ENCODE peak calls at places on chromosomes 11 and 22, in five cellular contexts. One of them, this sample, is unnamed. For H3K4me1, the result is how much of the 10 kb centered on the place peaks cover.

GRCh38 chr22:50140615-50141014 is 29.9 kb upstream of the PANX2 start:
- DNase-seq in A549: no peak
- DNase-seq in left ventricle myocardium inferior: no peak
- DNase-seq in cardiac muscle cell: peak
- DNase-seq in tibial artery: no peak
- DNase-seq in this sample: no peak

GRCh38 chr22:24772493-24773220 is 1.9 kb downstream of the PIWIL3 start:
- DNase-seq in A549: peak
- DNase-seq in left ventricle myocardium inferior: no peak
- DNase-seq in cardiac muscle cell: peak
- DNase-seq in tibial artery: no peak
- DNase-seq in this sample: no peak

GRCh38 chr11:113162590-113162961 is 151.8 kb upstream of the TTC12 start:
- DNase-seq in A549: no peak
- DNase-seq in left ventricle myocardium inferior: no peak
- DNase-seq in cardiac muscle cell: peak
- DNase-seq in tibial artery: peak
- DNase-seq in this sample: no peak

GRCh38 chr11:11786771-11787170 is 55.0 kb upstream of the USP47 start:
- DNase-seq in A549: peak
- DNase-seq in left ventricle myocardium inferior: no peak
- DNase-seq in cardiac muscle cell: peak
- DNase-seq in tibial artery: no peak
- DNase-seq in this sample: no peak

GRCh38 chr11:58395581-58395980 is 11.1 kb downstream of the OR5B3 start:
- DNase-seq in A549: no peak
- DNase-seq in left ventricle myocardium inferior: no peak
- DNase-seq in cardiac muscle cell: no peak
- DNase-seq in tibial artery: no peak
- DNase-seq in this sample: no peak

GRCh38 chr11:38952698-38953097 is 2354.7 kb upstream of the RAG2 start:
- DNase-seq in A549: no peak
- DNase-seq in left ventricle myocardium inferior: no peak
- DNase-seq in cardiac muscle cell: no peak
- DNase-seq in tibial artery: no peak
- DNase-seq in this sample: no peak

GRCh38 chr11:31725176-31725575 is 85.9 kb downstream of the PAX6 start:
- DNase-seq in A549: no peak
- DNase-seq in left ventricle myocardium inferior: no peak
- DNase-seq in cardiac muscle cell: peak
- DNase-seq in tibial artery: no peak
- DNase-seq in this sample: no peak

GRCh38 chr22:36201630-36202312 is at the start of gene APOL4:
- DNase-seq in A549: no peak
- DNase-seq in left ventricle myocardium inferior: peak
- DNase-seq in cardiac muscle cell: peak
- DNase-seq in tibial artery: peak
- DNase-seq in this sample: no peak

GRCh38 chr11:34564807-34565241 is 51.2 kb upstream of the ELF5 start:
- DNase-seq in A549: no peak
- DNase-seq in left ventricle myocardium inferior: no peak
- DNase-seq in cardiac muscle cell: no peak
- DNase-seq in tibial artery: peak
- DNase-seq in this sample: no peak

GRCh38 chr22:43255299-43255698 is 68.4 kb upstream of the TTLL12 start:
- DNase-seq in A549: no peak
- DNase-seq in left ventricle myocardium inferior: no peak
- DNase-seq in cardiac muscle cell: no peak
- DNase-seq in tibial artery: no peak
- DNase-seq in this sample: no peak

GRCh38 chr11:44564198-44564597 is 1.3 kb upstream of the CD82 start:
- DNase-seq in A549: no peak
- DNase-seq in left ventricle myocardium inferior: no peak
- DNase-seq in cardiac muscle cell: no peak
- DNase-seq in tibial artery: no peak
- DNase-seq in this sample: no peak

GRCh38 chr11:29318134-29318845 is 698.5 kb downstream of the KCNA4 start:
- DNase-seq in A549: peak
- DNase-seq in left ventricle myocardium inferior: no peak
- DNase-seq in cardiac muscle cell: no peak
- DNase-seq in tibial artery: no peak
- DNase-seq in this sample: no peak

GRCh38 chr11:79076526-79077115 is 364.2 kb downstream of the TENM4 start:
- DNase-seq in A549: peak
- DNase-seq in left ventricle myocardium inferior: peak
- DNase-seq in cardiac muscle cell: peak
- DNase-seq in tibial artery: peak
- DNase-seq in this sample: no peak

GRCh38 chr11:37762079-37762478 is 1164.0 kb upstream of the RAG2 start:
- DNase-seq in A549: no peak
- DNase-seq in left ventricle myocardium inferior: no peak
- DNase-seq in cardiac muscle cell: no peak
- DNase-seq in tibial artery: no peak
- DNase-seq in this sample: no peak

GRCh38 chr22:47029244-47030001 is 267.0 kb downstream of the TBC1D22A start:
- DNase-seq in A549: no peak
- DNase-seq in left ventricle myocardium inferior: peak
- DNase-seq in cardiac muscle cell: no peak
- DNase-seq in tibial artery: no peak
- DNase-seq in this sample: no peak

GRCh38 chr11:46353706-46354105 is 6.4 kb downstream of the DGKZ start:
- DNase-seq in A549: no peak
- DNase-seq in left ventricle myocardium inferior: no peak
- DNase-seq in cardiac muscle cell: peak
- DNase-seq in tibial artery: no peak
- DNase-seq in this sample: no peak

GRCh38 chr11:119371778-119372182 is 9.7 kb downstream of the USP2 start:
- DNase-seq in A549: peak
- DNase-seq in left ventricle myocardium inferior: no peak
- DNase-seq in cardiac muscle cell: no peak
- DNase-seq in tibial artery: no peak
- DNase-seq in this sample: no peak

GRCh38 chr11:32326522-32326921 is 108.8 kb downstream of the WT1 start:
- DNase-seq in A549: no peak
- DNase-seq in left ventricle myocardium inferior: no peak
- DNase-seq in cardiac muscle cell: peak
- DNase-seq in tibial artery: no peak
- DNase-seq in this sample: no peak

GRCh38 chr11:40722179-40722795 is 737.2 kb downstream of the LRRC4C start:
- DNase-seq in A549: peak
- DNase-seq in left ventricle myocardium inferior: no peak
- DNase-seq in cardiac muscle cell: peak
- DNase-seq in tibial artery: no peak
- DNase-seq in this sample: no peak

GRCh38 chr22:32469799-32470212 is 4.8 kb upstream of the FBXO7 start:
- DNase-seq in A549: peak
- DNase-seq in left ventricle myocardium inferior: no peak
- DNase-seq in cardiac muscle cell: peak
- DNase-seq in tibial artery: no peak
- DNase-seq in this sample: no peak

GRCh38 chr11:126039485-126040271 is 23.0 kb downstream of the CDON start:
- DNase-seq in A549: no peak
- DNase-seq in left ventricle myocardium inferior: no peak
- DNase-seq in cardiac muscle cell: no peak
- DNase-seq in tibial artery: no peak
- DNase-seq in this sample: no peak

DNA sequence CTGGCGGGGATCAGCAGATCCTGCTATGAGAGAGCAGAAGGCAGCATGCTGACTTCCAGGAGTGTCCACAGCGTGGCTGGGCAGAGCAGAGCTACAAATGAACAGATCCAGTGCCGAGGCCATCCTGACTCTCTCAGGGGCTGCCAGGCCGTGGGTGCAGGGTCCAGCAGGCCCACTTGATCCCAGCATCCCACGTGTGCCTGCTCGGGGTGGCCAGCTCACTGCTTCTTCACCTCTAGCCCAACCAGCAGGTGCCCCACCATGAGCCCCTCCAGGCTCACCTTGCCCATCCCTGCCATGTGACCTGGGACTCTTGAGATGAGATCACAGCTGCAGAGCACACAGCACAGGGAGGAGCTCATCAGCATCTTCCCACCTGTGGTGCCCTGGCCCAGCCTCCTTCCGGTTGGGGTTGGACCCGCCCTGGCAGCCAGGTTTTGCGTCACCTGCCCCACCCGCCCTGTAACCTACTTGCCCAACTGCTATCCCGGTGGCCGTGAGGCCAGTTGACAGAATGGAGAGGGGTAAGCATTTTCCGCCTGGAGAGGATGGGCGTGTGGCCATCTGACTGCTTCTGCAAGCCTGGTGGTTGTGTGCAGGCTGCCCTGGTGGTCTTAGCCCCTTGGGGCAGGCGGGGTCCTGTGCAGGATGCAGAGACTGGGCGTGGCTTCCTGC is 11.0 kb downstream of the TANGO2 start:
- DNase-seq in A549: no peak
- DNase-seq in left ventricle myocardium inferior: no peak
- DNase-seq in cardiac muscle cell: no peak
- DNase-seq in tibial artery: no peak
- DNase-seq in this sample: no peak
- H3K4me1 ChIP-seq in A549: under half
- H3K4me1 ChIP-seq in left ventricle myocardium inferior: half or more
- H3K4me1 ChIP-seq in cardiac muscle cell: under half
- H3K4me1 ChIP-seq in tibial artery: under half
- H3K4me1 ChIP-seq in this sample: under half

GRCh38 chr11:35990816-35991215 is 47.0 kb downstream of the LDLRAD3 start:
- DNase-seq in A549: no peak
- DNase-seq in left ventricle myocardium inferior: no peak
- DNase-seq in cardiac muscle cell: no peak
- DNase-seq in tibial artery: no peak
- DNase-seq in this sample: no peak

GRCh38 chr11:35990170-35990569 is 46.3 kb downstream of the LDLRAD3 start:
- DNase-seq in A549: no peak
- DNase-seq in left ventricle myocardium inferior: no peak
- DNase-seq in cardiac muscle cell: no peak
- DNase-seq in tibial artery: no peak
- DNase-seq in this sample: no peak

GRCh38 chr11:35994421-35994820 is 50.6 kb downstream of the LDLRAD3 start:
- DNase-seq in A549: no peak
- DNase-seq in left ventricle myocardium inferior: no peak
- DNase-seq in cardiac muscle cell: no peak
- DNase-seq in tibial artery: no peak
- DNase-seq in this sample: no peak

GRCh38 chr11:35995872-35996271 is 52.0 kb downstream of the LDLRAD3 start:
- DNase-seq in A549: no peak
- DNase-seq in left ventricle myocardium inferior: no peak
- DNase-seq in cardiac muscle cell: peak
- DNase-seq in tibial artery: no peak
- DNase-seq in this sample: no peak

GRCh38 chr11:35992551-35992950 is 48.7 kb downstream of the LDLRAD3 start:
- DNase-seq in A549: no peak
- DNase-seq in left ventricle myocardium inferior: no peak
- DNase-seq in cardiac muscle cell: no peak
- DNase-seq in tibial artery: no peak
- DNase-seq in this sample: no peak
- TF ChIP-seq CTCF in A549: no peak
- TF ChIP-seq CTCF in left ventricle myocardium inferior: no peak
- TF ChIP-seq CTCF in cardiac muscle cell: no peak
- TF ChIP-seq CTCF in tibial artery: no peak
- TF ChIP-seq CTCF in this sample: no peak

GRCh38 chr11:24738972-24739371 is 242.1 kb downstream of the LUZP2 start:
- DNase-seq in A549: no peak
- DNase-seq in left ventricle myocardium inferior: no peak
- DNase-seq in cardiac muscle cell: no peak
- DNase-seq in tibial artery: no peak
- DNase-seq in this sample: no peak
- H3K4me3 ChIP-seq in A549: no peak
- H3K4me3 ChIP-seq in left ventricle myocardium inferior: no peak
- H3K4me3 ChIP-seq in cardiac muscle cell: no peak
- H3K4me3 ChIP-seq in tibial artery: no peak
- H3K4me3 ChIP-seq in this sample: no peak

DNA sequence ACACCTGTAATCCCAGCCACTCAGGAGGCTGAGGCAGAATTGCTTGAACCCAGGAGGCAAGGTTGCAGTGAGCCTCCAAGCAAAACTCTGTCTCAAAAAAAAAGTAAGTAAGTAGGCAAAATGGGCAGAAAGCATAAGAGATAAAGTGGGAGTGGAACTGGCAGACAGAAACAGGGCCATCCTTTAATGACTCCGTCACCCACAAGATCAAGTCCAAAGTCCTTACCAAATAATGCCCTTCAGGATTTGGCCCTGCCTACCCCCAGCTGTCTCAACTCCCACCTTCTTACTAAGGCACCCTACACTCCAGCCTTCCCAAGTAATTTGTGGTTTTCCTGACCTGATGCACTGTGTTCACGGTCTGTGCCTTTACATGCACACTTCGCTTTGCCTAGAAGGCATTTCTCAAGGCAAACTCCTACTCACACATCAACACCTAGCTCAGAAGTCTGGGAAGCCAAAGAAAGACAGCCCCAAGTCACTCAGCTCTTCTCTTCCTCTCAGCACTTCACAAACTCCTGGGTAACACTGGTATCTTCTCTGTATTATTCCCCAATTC is 6.1 kb downstream of the MAPK1 start:
- DNase-seq in A549: no peak
- DNase-seq in left ventricle myocardium inferior: no peak
- DNase-seq in cardiac muscle cell: no peak
- DNase-seq in tibial artery: no peak
- DNase-seq in this sample: no peak
- H3K4me1 ChIP-seq in A549: under half
- H3K4me1 ChIP-seq in left ventricle myocardium inferior: half or more
- H3K4me1 ChIP-seq in cardiac muscle cell: under half
- H3K4me1 ChIP-seq in tibial artery: under half
- H3K4me1 ChIP-seq in this sample: half or more

GRCh38 chr11:75376175-75376574 is 23.1 kb upstream of the RPS3 start:
- DNase-seq in A549: no peak
- DNase-seq in left ventricle myocardium inferior: no peak
- DNase-seq in cardiac muscle cell: no peak
- DNase-seq in tibial artery: no peak
- DNase-seq in this sample: no peak
- TF ChIP-seq CTCF in A549: no peak
- TF ChIP-seq CTCF in left ventricle myocardium inferior: no peak
- TF ChIP-seq CTCF in cardiac muscle cell: peak
- TF ChIP-seq CTCF in tibial artery: no peak
- TF ChIP-seq CTCF in this sample: no peak

DNA sequence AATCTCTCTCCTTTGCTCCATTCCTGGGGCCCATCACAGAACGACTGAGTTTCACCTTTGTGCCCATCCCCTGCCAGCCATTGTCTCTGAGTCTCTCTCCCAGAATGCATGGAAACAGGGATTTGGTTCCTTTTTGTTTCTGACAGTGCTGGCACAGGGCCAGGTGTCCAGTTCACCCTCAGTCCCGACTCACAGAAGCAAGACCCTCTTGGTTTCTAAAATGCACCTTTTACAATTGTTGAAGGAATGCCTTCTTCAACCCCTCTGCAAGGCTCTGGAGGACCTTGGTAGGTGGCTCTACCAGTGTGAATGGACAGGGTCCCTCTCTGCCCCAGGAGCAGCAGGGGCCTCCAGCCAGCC is 5.1 kb upstream of the MYEOV start:
- DNase-seq in A549: no peak
- DNase-seq in left ventricle myocardium inferior: no peak
- DNase-seq in cardiac muscle cell: no peak
- DNase-seq in tibial artery: no peak
- DNase-seq in this sample: no peak
- H3K4me3 ChIP-seq in A549: no peak
- H3K4me3 ChIP-seq in left ventricle myocardium inferior: no peak
- H3K4me3 ChIP-seq in cardiac muscle cell: no peak
- H3K4me3 ChIP-seq in tibial artery: no peak
- H3K4me3 ChIP-seq in this sample: no peak

This sample was measured in CD8-positive, alpha-beta T cell.